ENCODE peak calls at places on chromosomes 4 and X, in four cellular contexts. One of them, this sample, is unnamed.

GRCh38 chr4:10093801-10094552 is 22.6 kb downstream of the WDR1 start:
- DNase-seq in kidney tubule cell: peak
- DNase-seq in left cardiac atrium: peak
- DNase-seq in NCI-H1694: no peak
- DNase-seq in this sample: no peak

GRCh38 chrX:19885732-19886131 is 1.7 kb downstream of the SH3KBP1 start:
- DNase-seq in kidney tubule cell: no peak
- DNase-seq in left cardiac atrium: no peak
- DNase-seq in NCI-H1694: no peak
- DNase-seq in this sample: no peak

GRCh38 chr4:150999091-150999490 is 16.0 kb downstream of the LRBA start:
- DNase-seq in kidney tubule cell: no peak
- DNase-seq in left cardiac atrium: no peak
- DNase-seq in NCI-H1694: no peak
- DNase-seq in this sample: no peak

GRCh38 chr4:40003986-40004385 is 26.3 kb upstream of the PDS5A start:
- DNase-seq in kidney tubule cell: peak
- DNase-seq in left cardiac atrium: no peak
- DNase-seq in NCI-H1694: no peak
- DNase-seq in this sample: peak

GRCh38 chrX:131854586-131854985 is 168.5 kb upstream of the STK26 start:
- DNase-seq in kidney tubule cell: peak
- DNase-seq in left cardiac atrium: no peak
- DNase-seq in NCI-H1694: peak
- DNase-seq in this sample: no peak

GRCh38 chr4:114087596-114088230 is 108.3 kb upstream of the ARSJ start:
- DNase-seq in kidney tubule cell: peak
- DNase-seq in left cardiac atrium: no peak
- DNase-seq in NCI-H1694: no peak
- DNase-seq in this sample: no peak

GRCh38 chr4:119227690-119228089 is 15.2 kb downstream of the USP53 start:
- DNase-seq in kidney tubule cell: no peak
- DNase-seq in left cardiac atrium: no peak
- DNase-seq in NCI-H1694: no peak
- DNase-seq in this sample: no peak

GRCh38 chr4:167100120-167100519 is 134.2 kb downstream of the SPOCK3 start:
- DNase-seq in kidney tubule cell: peak
- DNase-seq in left cardiac atrium: no peak
- DNase-seq in NCI-H1694: no peak
- DNase-seq in this sample: no peak

GRCh38 chr4:140135529-140136021 is 18.4 kb downstream of the MAML3 start:
- DNase-seq in kidney tubule cell: peak
- DNase-seq in left cardiac atrium: peak
- DNase-seq in NCI-H1694: peak
- DNase-seq in this sample: no peak

GRCh38 chr4:140937866-140938265 is 181.7 kb upstream of the TBC1D9 start:
- DNase-seq in kidney tubule cell: no peak
- DNase-seq in left cardiac atrium: no peak
- DNase-seq in NCI-H1694: no peak
- DNase-seq in this sample: no peak

GRCh38 chr4:127370495-127371069 is 262.2 kb upstream of the INTU start:
- DNase-seq in kidney tubule cell: peak
- DNase-seq in left cardiac atrium: peak
- DNase-seq in NCI-H1694: no peak
- DNase-seq in this sample: peak

GRCh38 chr4:183586824-183587223 is 72.2 kb downstream of the RWDD4 start:
- DNase-seq in kidney tubule cell: no peak
- DNase-seq in left cardiac atrium: no peak
- DNase-seq in NCI-H1694: no peak
- DNase-seq in this sample: no peak

GRCh38 chrX:68827256-68827655 is 1.6 kb upstream of the EFNB1 start:
- DNase-seq in kidney tubule cell: no peak
- DNase-seq in left cardiac atrium: no peak
- DNase-seq in NCI-H1694: no peak
- DNase-seq in this sample: no peak

GRCh38 chr4:102288497-102288896 is 56.8 kb downstream of the SLC39A8 start:
- DNase-seq in kidney tubule cell: no peak
- DNase-seq in left cardiac atrium: no peak
- DNase-seq in NCI-H1694: no peak
- DNase-seq in this sample: no peak

GRCh38 chr4:37674446-37674845 is 11.7 kb downstream of the RELL1 start:
- DNase-seq in kidney tubule cell: peak
- DNase-seq in left cardiac atrium: no peak
- DNase-seq in NCI-H1694: peak
- DNase-seq in this sample: no peak

GRCh38 chrX:109848451-109849050 is 115.5 kb upstream of the ACSL4 start:
- DNase-seq in kidney tubule cell: no peak
- DNase-seq in left cardiac atrium: no peak
- DNase-seq in NCI-H1694: peak
- DNase-seq in this sample: no peak

GRCh38 chr4:84944952-84945351 is 21.5 kb downstream of the WDFY3 start:
- DNase-seq in kidney tubule cell: peak
- DNase-seq in left cardiac atrium: no peak
- DNase-seq in NCI-H1694: no peak
- DNase-seq in this sample: peak

This sample was measured in HL-60.